ENCODE peak calls at places on chromosomes 2 and 18, in four cellular contexts. Z, G, X and I are unnamed samples.

GRCh38 chr2:42043789-42044394 is 3.9 kb upstream of the PKDCC start:
- DNase-seq in X (no peak), G (no peak), Z (no peak), I (no peak)

GRCh38 chr2:60633615-60634014 is 80.2 kb upstream of the BCL11A start:
- DNase-seq in G (no peak), Z (no peak), X (no peak), I (no peak)

GRCh38 chr2:46480562-46480961 is 1.2 kb downstream of the TMEM247 start:
- DNase-seq in Z (no peak), X (no peak), G (no peak), I (no peak)

GRCh38 chr2:210626849-210627248 is 70.5 kb downstream of the CPS1 start:
- DNase-seq in X (no peak), Z (no peak), G (no peak), I (no peak)

GRCh38 chr18:56166914-56167313 is 471.5 kb downstream of the TXNL1 start:
- DNase-seq in X (no peak), Z (no peak), G (no peak), I (no peak)

GRCh38 chr2:67845557-67846114 is 217.2 kb downstream of the C1D start:
- DNase-seq in Z (peak), X (no peak), G (no peak), I (no peak)

GRCh38 chr18:36655894-36656293 is 172.9 kb downstream of the TPGS2 start:
- DNase-seq in Z (no peak), X (no peak), G (no peak), I (no peak)

GRCh38 chr2:241772063-241772499 is 4.5 kb upstream of the GAL3ST2 start:
- DNase-seq in X (no peak), Z (no peak), G (no peak), I (no peak)